ENCODE peak calls at places on chromosomes 12 and 14, in four cellular contexts. One of them, this sample, is unnamed.

GRCh38 chr14:91388551-91388975 is 29.1 kb downstream of the CCDC88C start:
- DNase-seq in hepatocyte: no peak
- DNase-seq in AG10803: no peak
- DNase-seq in brain microvascular endothelial cell: no peak
- DNase-seq in this sample: no peak

GRCh38 chr12:108686753-108687152 is 44.6 kb downstream of the CORO1C start:
- DNase-seq in hepatocyte: no peak
- DNase-seq in brain microvascular endothelial cell: no peak
- DNase-seq in AG10803: no peak
- DNase-seq in this sample: no peak

GRCh38 chr12:15978431-15978950 is 67.4 kb downstream of the DERA start:
- DNase-seq in AG10803: peak
- DNase-seq in hepatocyte: no peak
- DNase-seq in brain microvascular endothelial cell: peak
- DNase-seq in this sample: peak

GRCh38 chr14:99215277-99215676 is 56.7 kb downstream of the BCL11B start:
- DNase-seq in brain microvascular endothelial cell: peak
- DNase-seq in AG10803: peak
- DNase-seq in hepatocyte: peak
- DNase-seq in this sample: peak

GRCh38 chr12:120362516-120363273 is 6.3 kb downstream of the MSI1 start:
- DNase-seq in hepatocyte: peak
- DNase-seq in AG10803: no peak
- DNase-seq in brain microvascular endothelial cell: no peak
- DNase-seq in this sample: no peak

GRCh38 chr12:104340917-104341611 is 37.5 kb downstream of the EID3 start:
- DNase-seq in hepatocyte: no peak
- DNase-seq in AG10803: no peak
- DNase-seq in brain microvascular endothelial cell: no peak
- DNase-seq in this sample: no peak

GRCh38 chr14:92759300-92759678 is 10.9 kb upstream of the LGMN start:
- DNase-seq in hepatocyte: peak
- DNase-seq in AG10803: peak
- DNase-seq in brain microvascular endothelial cell: peak
- DNase-seq in this sample: peak

GRCh38 chr14:99261916-99262787 is 9.8 kb downstream of the BCL11B start:
- DNase-seq in AG10803: no peak
- DNase-seq in brain microvascular endothelial cell: no peak
- DNase-seq in hepatocyte: no peak
- DNase-seq in this sample: no peak

GRCh38 chr14:71242237-71242748 is 335.0 kb downstream of the PCNX1 start:
- DNase-seq in hepatocyte: peak
- DNase-seq in brain microvascular endothelial cell: peak
- DNase-seq in AG10803: peak
- DNase-seq in this sample: peak

GRCh38 chr12:32365473-32366064 is 33.8 kb upstream of the FGD4 start:
- DNase-seq in AG10803: peak
- DNase-seq in hepatocyte: peak
- DNase-seq in brain microvascular endothelial cell: peak
- DNase-seq in this sample: peak

GRCh38 chr12:121514184-121514742 is 66.6 kb downstream of the KDM2B start:
- DNase-seq in AG10803: no peak
- DNase-seq in hepatocyte: no peak
- DNase-seq in brain microvascular endothelial cell: no peak
- DNase-seq in this sample: no peak

GRCh38 chr14:34766060-34766459 is 51.7 kb upstream of the CFL2 start:
- DNase-seq in AG10803: no peak
- DNase-seq in hepatocyte: no peak
- DNase-seq in brain microvascular endothelial cell: no peak
- DNase-seq in this sample: no peak
- TF ChIP-seq CTCF in AG10803: no peak
- TF ChIP-seq CTCF in hepatocyte: peak
- TF ChIP-seq CTCF in brain microvascular endothelial cell: no peak
- TF ChIP-seq CTCF in this sample: peak

GRCh38 chr12:112539221-112539620 is 120.5 kb downstream of the PTPN11 start:
- DNase-seq in hepatocyte: no peak
- DNase-seq in AG10803: no peak
- DNase-seq in brain microvascular endothelial cell: no peak
- DNase-seq in this sample: no peak
- TF ChIP-seq CTCF in hepatocyte: no peak
- TF ChIP-seq CTCF in AG10803: no peak
- TF ChIP-seq CTCF in brain microvascular endothelial cell: no peak
- TF ChIP-seq CTCF in this sample: peak

DNA sequence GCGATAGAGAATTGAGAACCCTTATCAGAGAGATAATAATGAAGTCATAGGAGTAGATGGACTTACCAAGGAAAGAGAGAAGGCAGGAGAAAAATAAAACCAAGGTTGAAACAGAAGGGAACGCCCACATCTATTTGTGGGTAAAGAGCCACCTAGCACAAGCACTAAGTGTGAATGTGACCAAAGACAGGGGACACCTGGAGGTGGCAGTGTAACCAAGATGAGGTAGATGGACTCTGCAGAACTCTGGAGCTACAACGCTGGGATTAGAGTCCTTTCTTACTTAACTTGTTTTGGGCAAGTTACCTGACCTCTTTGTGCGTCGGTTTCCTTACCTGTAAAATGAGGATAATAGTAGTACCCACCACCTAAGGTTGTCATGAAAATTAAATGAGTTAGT is 101.9 kb downstream of the SLC5A8 start:
- DNase-seq in hepatocyte: no peak
- DNase-seq in AG10803: no peak
- DNase-seq in brain microvascular endothelial cell: no peak
- DNase-seq in this sample: no peak
- TF ChIP-seq CTCF in hepatocyte: no peak
- TF ChIP-seq CTCF in AG10803: no peak
- TF ChIP-seq CTCF in brain microvascular endothelial cell: no peak
- TF ChIP-seq CTCF in this sample: no peak

GRCh38 chr12:116867523-116867922 is 13.7 kb downstream of the HRK start:
- DNase-seq in AG10803: no peak
- DNase-seq in brain microvascular endothelial cell: no peak
- DNase-seq in hepatocyte: no peak
- DNase-seq in this sample: no peak
- TF ChIP-seq CTCF in AG10803: no peak
- TF ChIP-seq CTCF in brain microvascular endothelial cell: no peak
- TF ChIP-seq CTCF in hepatocyte: no peak
- TF ChIP-seq CTCF in this sample: no peak

GRCh38 chr12:40105515-40106201 is at the start of gene SLC2A13:
- DNase-seq in brain microvascular endothelial cell: peak
- DNase-seq in hepatocyte: peak
- DNase-seq in AG10803: peak
- DNase-seq in this sample: peak
- TF ChIP-seq CTCF in brain microvascular endothelial cell: no peak
- TF ChIP-seq CTCF in hepatocyte: no peak
- TF ChIP-seq CTCF in AG10803: no peak
- TF ChIP-seq CTCF in this sample: no peak